ENCODE peak calls at places on chromosomes 16 and 17, in four cellular contexts. W is body of pancreas; D is breast epithelium; R is CD8-positive, alpha-beta T cell. Y is an unnamed sample.

GRCh38 chr16:63100082-63100481 is 1063.8 kb upstream of the CDH8 start:
- DNase-seq in W (no peak), D (no peak), R (no peak), Y (no peak)

GRCh38 chr16:84449156-84450140 is 55.0 kb downstream of the MEAK7 start:
- DNase-seq in W (no peak), D (no peak), R (no peak), Y (peak; percentile 51)

GRCh38 chr16:73215482-73216377 is 167.8 kb upstream of the ZFHX3 start:
- DNase-seq in W (no peak), D (no peak), R (no peak), Y (no peak)

GRCh38 chr16:64417711-64418227 is 704.1 kb downstream of the CDH11 start:
- DNase-seq in W (no peak), D (no peak), R (no peak), Y (no peak)

GRCh38 chr17:75518201-75518600 is 1.9 kb downstream of the TSEN54 start:
- DNase-seq in W (no peak), D (no peak), R (peak; percentile 41), Y (no peak)

GRCh38 chr16:22065252-22065651 is 27.1 kb upstream of the VWA3A start:
- DNase-seq in W (no peak), D (no peak), R (no peak), Y (no peak)

GRCh38 chr16:74862743-74863244 is 88.2 kb upstream of the FA2H start:
- DNase-seq in W (no peak), D (no peak), R (no peak), Y (no peak)

GRCh38 chr16:83561876-83562275 is 245.9 kb upstream of the HSBP1 start:
- DNase-seq in W (no peak), D (no peak), R (no peak), Y (no peak)

GRCh38 chr17:76085731-76086366 is 6.9 kb downstream of the ZACN start:
- DNase-seq in W (no peak), D (no peak), R (no peak), Y (no peak)

GRCh38 chr17:40884708-40885512 is at the start of gene KRT20:
- DNase-seq in W (no peak), D (no peak), R (no peak), Y (no peak)

GRCh38 chr16:12271006-12271405 is 294.5 kb downstream of the SNX29 start:
- DNase-seq in W (no peak), D (no peak), R (no peak), Y (no peak)

GRCh38 chr16:66481943-66482390 is 54.9 kb downstream of the BEAN1 start:
- DNase-seq in W (peak; percentile 7), D (no peak), R (no peak), Y (no peak)

GRCh38 chr16:49855280-49855821 is 561 bp downstream of the ZNF423 start:
- DNase-seq in W (peak; percentile 90), D (peak; percentile 49), R (peak; percentile 61), Y (peak; percentile 94)

GRCh38 chr16:14600164-14600563 is 29.9 kb downstream of the PARN start:
- DNase-seq in W (no peak), D (no peak), R (no peak), Y (no peak)

GRCh38 chr16:15507299-15507958 is 73.0 kb downstream of the BMERB1 start:
- DNase-seq in W (no peak), D (peak; percentile 61), R (no peak), Y (no peak)

GRCh38 chr17:38554430-38555350 is 51.1 kb downstream of the SRCIN1 start:
- DNase-seq in W (no peak), D (peak; percentile 77), R (no peak), Y (no peak)

GRCh38 chr17:80224683-80225082 is 4.5 kb downstream of the SLC26A11 start:
- DNase-seq in W (no peak), D (no peak), R (no peak), Y (no peak)

GRCh38 chr17:863880-864279 is 81.7 kb downstream of the MRM3 start:
- DNase-seq in W (no peak), D (no peak), R (no peak), Y (no peak)

GRCh38 chr17:59669411-59669810 is 37.8 kb downstream of the PTRH2 start:
- DNase-seq in W (no peak), D (no peak), R (no peak), Y (no peak)

GRCh38 chr17:74429604-74430384 is 2.1 kb upstream of the GPRC5C start:
- DNase-seq in W (peak; percentile 65), D (peak; percentile 41), R (no peak), Y (no peak)

GRCh38 chr16:14300631-14301149 is 229.6 kb downstream of the MRTFB start:
- DNase-seq in W (peak; percentile 83), D (peak; percentile 60), R (no peak), Y (peak; percentile 57)

GRCh38 chr16:4315185-4316102 is at the start of gene GLIS2:
- DNase-seq in W (peak; percentile 59), D (no peak), R (no peak), Y (peak; percentile 74)

GRCh38 chr16:83933885-83934683 is 19.0 kb upstream of the OSGIN1 start:
- DNase-seq in W (no peak), D (no peak), R (no peak), Y (no peak)

GRCh38 chr17:44990994-44991393 is 22.9 kb upstream of the C1QL1 start:
- DNase-seq in W (no peak), D (no peak), R (no peak), Y (no peak)

GRCh38 chr17:69870751-69871199 is 204.2 kb upstream of the KCNJ16 start:
- DNase-seq in W (no peak), D (peak; percentile 33), R (no peak), Y (no peak)

GRCh38 chr17:48614904-48615211 is 234 bp downstream of the HOXB8 start:
- DNase-seq in W (no peak), D (no peak), R (no peak), Y (no peak)

GRCh38 chr16:89953671-89954406 is 5.3 kb downstream of the DEF8 start:
- DNase-seq in W (no peak), D (no peak), R (no peak), Y (peak; percentile 61)

GRCh38 chr16:56669840-56670639 is 426 bp downstream of the MT1H start:
- DNase-seq in W (no peak), D (no peak), R (no peak), Y (no peak)

GRCh38 chr16:24844101-24845030 is 1.4 kb upstream of the SLC5A11 start:
- DNase-seq in W (no peak), D (no peak), R (no peak), Y (peak; percentile 88)

GRCh38 chr17:27651411-27652345 is 20.7 kb downstream of the LGALS9 start:
- DNase-seq in W (peak; percentile 79), D (peak; percentile 41), R (peak; percentile 48), Y (peak; percentile 89)

GRCh38 chr17:35514561-35514960 is 22.9 kb downstream of the SLFN12L start:
- DNase-seq in W (no peak), D (no peak), R (no peak), Y (no peak)

GRCh38 chr17:40487371-40488020 is 13.9 kb downstream of the TNS4 start:
- DNase-seq in W (no peak), D (no peak), R (no peak), Y (no peak)

GRCh38 chr17:19713462-19713861 is 2.9 kb downstream of the SLC47A2 start:
- DNase-seq in W (no peak), D (no peak), R (no peak), Y (no peak)

GRCh38 chr17:4249452-4250029 is 14.2 kb downstream of the ANKFY1 start:
- DNase-seq in W (no peak), D (no peak), R (no peak), Y (no peak)

GRCh38 chr17:4248504-4249277 is 15.1 kb downstream of the ANKFY1 start:
- DNase-seq in W (no peak), D (peak; percentile 58), R (no peak), Y (no peak)

GRCh38 chr17:4246674-4247073 is 17.1 kb downstream of the ANKFY1 start:
- DNase-seq in W (no peak), D (no peak), R (no peak), Y (no peak)

GRCh38 chr17:4247361-4247980 is 16.3 kb downstream of the ANKFY1 start:
- DNase-seq in W (no peak), D (no peak), R (no peak), Y (no peak)

GRCh38 chr17:4247981-4248388 is 15.8 kb downstream of the ANKFY1 start:
- DNase-seq in W (peak; percentile 38), D (peak; percentile 64), R (no peak), Y (peak; percentile 86)
- H3K4me1 ChIP-seq in W (peaks cover 40% of the 10 kb centered on the region), D (no peaks in the 10 kb centered on the region), R (peaks cover 6% of the 10 kb centered on the region), Y (peaks cover 36% of the 10 kb centered on the region)

DNA sequence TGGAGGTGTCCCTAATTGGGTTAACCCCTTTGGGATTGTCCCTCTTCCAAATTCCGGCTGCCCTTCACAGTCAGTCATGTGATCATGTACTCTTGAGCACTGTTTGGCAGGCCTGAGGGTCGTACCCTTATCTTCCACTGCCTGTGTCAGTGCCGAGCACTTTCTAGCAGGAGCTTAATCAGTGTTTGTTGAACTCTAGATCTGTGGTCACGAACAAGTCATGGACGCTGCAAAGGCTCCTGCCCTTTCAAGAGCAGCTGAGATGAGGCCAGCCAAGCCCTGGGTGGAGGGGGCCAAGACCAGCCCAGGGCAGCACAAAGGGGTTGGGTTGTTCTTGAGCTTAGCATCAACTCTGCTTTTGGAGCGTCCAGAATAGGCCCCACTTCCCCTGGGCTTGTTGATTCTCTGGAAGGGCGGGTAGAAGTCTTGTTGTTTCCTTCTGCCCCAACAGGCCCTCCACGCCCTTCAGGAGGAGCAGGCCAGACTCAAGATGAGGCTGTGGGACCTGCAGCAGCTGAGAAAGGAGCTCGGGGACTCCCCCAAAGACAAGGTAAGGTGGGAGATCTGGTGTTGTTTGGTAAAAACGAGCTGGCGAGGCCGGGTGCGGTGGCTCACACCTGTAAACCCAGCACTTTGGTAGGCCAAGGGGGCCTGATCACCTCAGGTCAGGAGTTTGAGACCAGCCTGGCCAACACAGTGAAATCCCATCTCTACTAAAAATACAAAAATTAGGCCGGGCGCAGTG is 5.3 kb downstream of the IFI35 start:
- DNase-seq in W (no peak), D (no peak), R (no peak), Y (no peak)
- H3K4me1 ChIP-seq in W (peaks cover 24% of the 10 kb centered on the region), D (no peaks in the 10 kb centered on the region), R (peaks cover 7% of the 10 kb centered on the region), Y (peaks cover 7% of the 10 kb centered on the region)

GRCh38 chr16:17330019-17330570 is 140.7 kb downstream of the XYLT1 start:
- DNase-seq in W (no peak), D (no peak), R (no peak), Y (no peak)

GRCh38 chr16:17329412-17329811 is 141.3 kb downstream of the XYLT1 start:
- DNase-seq in W (no peak), D (no peak), R (no peak), Y (no peak)

GRCh38 chr16:17327671-17328335 is 143.0 kb downstream of the XYLT1 start:
- DNase-seq in W (no peak), D (no peak), R (no peak), Y (no peak)

GRCh38 chr16:17331071-17331521 is 139.7 kb downstream of the XYLT1 start:
- DNase-seq in W (no peak), D (no peak), R (no peak), Y (no peak)

GRCh38 chr16:17328971-17329370 is 141.8 kb downstream of the XYLT1 start:
- DNase-seq in W (no peak), D (no peak), R (no peak), Y (peak; percentile 50)
- H3K4me1 ChIP-seq in W (peaks cover 5% of the 10 kb centered on the region), D (no peaks in the 10 kb centered on the region), R (no peaks in the 10 kb centered on the region), Y (peaks cover 11% of the 10 kb centered on the region)

GRCh38 chr17:8056232-8056975 is 17.5 kb downstream of the ALOX15B start:
- DNase-seq in W (no peak), D (no peak), R (peak; percentile 18), Y (peak; percentile 47)

GRCh38 chr17:8055851-8056231 is 17.0 kb downstream of the ALOX15B start:
- DNase-seq in W (no peak), D (no peak), R (no peak), Y (no peak)

GRCh38 chr17:8056976-8057625 is 18.2 kb downstream of the ALOX15B start:
- DNase-seq in W (no peak), D (no peak), R (no peak), Y (no peak)

GRCh38 chr17:8059131-8059530 is 20.3 kb downstream of the ALOX15B start:
- DNase-seq in W (no peak), D (no peak), R (no peak), Y (no peak)

GRCh38 chr17:8057691-8058114 is 18.8 kb downstream of the ALOX15B start:
- DNase-seq in W (peak; percentile 50), D (no peak), R (peak; percentile 15), Y (peak; percentile 54)
- H3K4me1 ChIP-seq in W (peaks cover 24% of the 10 kb centered on the region), D (no peaks in the 10 kb centered on the region), R (no peaks in the 10 kb centered on the region), Y (no peaks in the 10 kb centered on the region)